ENCODE peak calls at places on chromosomes 13 and 19, in four cellular contexts. S is endothelial cell of umbilical vein, W is mammary epithelial cell, L is aorta. O is an unnamed sample. For H3K4me1 and H3K36me3, the result is how much of the 10 kb centered on the place peaks cover.

GRCh38 chr13:34076319-34076718 is 258.4 kb downstream of the RFC3 start:
- DNase-seq in S (no peak), W (peak), L (no peak), O (no peak)

GRCh38 chr19:35204799-35205732 is 23.5 kb downstream of the FAM187B start:
- DNase-seq in S (no peak), L (no peak), W (no peak), O (no peak)

GRCh38 chr13:105329359-105329758 is 1206.1 kb downstream of the EFNB2 start:
- DNase-seq in L (no peak), S (no peak), W (no peak), O (no peak)

GRCh38 chr19:29843180-29844051 is 31.6 kb downstream of the CCNE1 start:
- DNase-seq in S (no peak), L (peak), W (no peak), O (peak)

GRCh38 chr19:17841810-17842662 is 5.7 kb downstream of the JAK3 start:
- DNase-seq in W (peak), S (peak), L (peak), O (peak)

GRCh38 chr13:41268764-41269163 is 5.4 kb upstream of the MTRF1 start:
- DNase-seq in S (peak), L (no peak), W (peak), O (no peak)

GRCh38 chr13:66076417-66076816 is 1153.7 kb downstream of the PCDH9 start:
- DNase-seq in S (no peak), W (no peak), L (no peak), O (no peak)

GRCh38 chr13:27043013-27043412 is 128.6 kb downstream of the USP12 start:
- DNase-seq in W (peak), L (no peak), S (peak), O (no peak)

GRCh38 chr19:45446944-45447343 is 20.9 kb upstream of the FOSB start:
- DNase-seq in S (no peak), L (no peak), W (peak), O (no peak)

GRCh38 chr13:20684535-20684934 is 19.0 kb upstream of the IL17D start:
- DNase-seq in S (no peak), L (no peak), W (no peak), O (no peak)

GRCh38 chr19:49558591-49558990 is 21.8 kb downstream of the NOSIP start:
- DNase-seq in S (no peak), L (no peak), W (no peak), O (no peak)

GRCh38 chr13:32001392-32001768 is 30.2 kb upstream of the FRY start:
- DNase-seq in S (peak), L (no peak), W (peak), O (no peak)

GRCh38 chr13:23980160-23980551 is 82.9 kb upstream of the C1QTNF9B start:
- DNase-seq in L (peak), W (peak), S (peak), O (peak)

GRCh38 chr13:31174018-31174417 is 12.3 kb upstream of the HSPH1 start:
- DNase-seq in W (no peak), L (no peak), S (no peak), O (no peak)

GRCh38 chr13:31477961-31478360 is 261.4 kb upstream of the RXFP2 start:
- DNase-seq in W (no peak), L (no peak), S (no peak), O (no peak)

GRCh38 chr13:46666727-46667456 is 113.9 kb downstream of the LRCH1 start:
- DNase-seq in S (no peak), L (no peak), W (no peak), O (no peak)

GRCh38 chr13:67043901-67044300 is 186.2 kb downstream of the PCDH9 start:
- DNase-seq in S (peak), W (no peak), L (no peak), O (no peak)

GRCh38 chr13:76596216-76596615 is 290.0 kb downstream of the KCTD12 start:
- DNase-seq in L (no peak), S (no peak), W (no peak), O (no peak)

GRCh38 chr19:3671680-3672574 is 28.3 kb downstream of the PIP5K1C start:
- DNase-seq in W (no peak), L (no peak), S (peak), O (no peak)

GRCh38 chr13:23513460-23513859 is 56.8 kb upstream of the TNFRSF19 start:
- DNase-seq in S (no peak), W (no peak), L (no peak), O (no peak)

GRCh38 chr19:6239401-6239844 is 40.4 kb downstream of the MLLT1 start:
- DNase-seq in W (peak), S (peak), L (peak), O (no peak)
- H3K4me1 ChIP-seq in W (under half), S (half or more), L (under half), O (under half)

GRCh38 chr19:4930664-4931063 is 21.4 kb downstream of the UHRF1 start:
- DNase-seq in S (no peak), L (no peak), W (no peak), O (no peak)

GRCh38 chr19:4933528-4933927 is 24.2 kb downstream of the UHRF1 start:
- DNase-seq in S (no peak), W (peak), L (no peak), O (no peak)

GRCh38 chr19:4935449-4935848 is 26.1 kb downstream of the UHRF1 start:
- DNase-seq in S (no peak), L (no peak), W (no peak), O (no peak)

GRCh38 chr19:4929186-4929585 is 19.9 kb downstream of the UHRF1 start:
- DNase-seq in S (no peak), L (no peak), W (no peak), O (no peak)

DNA sequence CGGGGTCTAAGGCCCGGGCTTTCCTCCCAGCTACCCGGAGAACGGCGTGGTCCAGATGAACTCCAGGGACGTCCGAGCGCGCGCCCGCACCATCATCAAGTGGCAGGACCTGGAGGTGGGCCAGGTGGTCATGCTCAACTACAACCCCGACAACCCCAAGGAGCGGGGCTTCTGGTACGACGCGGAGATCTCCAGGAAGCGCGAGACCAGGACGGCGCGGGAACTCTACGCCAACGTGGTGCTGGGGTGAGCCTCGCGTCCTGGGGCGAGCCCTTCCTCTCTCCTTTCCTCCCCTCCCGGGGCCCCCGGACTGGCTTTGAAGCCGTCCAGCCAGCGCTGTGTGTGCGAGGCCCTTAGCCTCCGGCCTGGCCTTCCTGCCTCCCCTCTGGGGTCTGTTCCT is 23.4 kb downstream of the UHRF1 start:
- DNase-seq in S (no peak), W (no peak), L (no peak), O (no peak)
- H3K36me3 ChIP-seq in S (under half), W (under half), L (under half), O (under half)

GRCh38 chr19:41545547-41545946 is 30.4 kb upstream of the CEACAM21 start:
- DNase-seq in S (no peak), L (no peak), W (no peak), O (no peak)
- H3K27ac ChIP-seq in S (no peak), L (no peak), W (no peak), O (peak)

GRCh38 chr19:31339405-31339804 is 9.8 kb downstream of the TSHZ3 start:
- DNase-seq in S (no peak), W (no peak), L (no peak), O (no peak)
- H3K4me1 ChIP-seq in S (under half), W (under half), L (under half), O (under half)

DNA sequence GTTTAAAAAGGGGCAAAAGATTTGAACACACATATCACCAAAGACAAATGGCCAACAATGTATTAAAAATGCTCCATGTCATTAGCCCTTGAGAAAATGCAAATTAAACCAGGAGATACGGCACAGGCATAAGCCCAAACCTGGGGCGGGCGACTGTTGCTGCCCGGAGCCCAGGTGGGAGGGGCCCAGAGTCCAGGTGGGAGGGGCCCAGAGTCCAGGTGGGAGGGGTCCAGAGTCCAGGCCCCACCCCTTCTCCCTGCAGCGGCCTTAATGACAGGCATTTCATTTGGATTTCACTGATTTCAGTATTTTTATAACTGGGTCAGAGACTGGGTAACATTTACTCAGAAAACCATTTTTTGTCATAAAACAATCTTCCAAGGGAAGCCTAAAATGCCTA is 78.2 kb downstream of the RASA3 start:
- DNase-seq in S (no peak), L (no peak), W (no peak), O (no peak)
- H3K36me3 ChIP-seq in S (under half), L (under half), W (under half), O (under half)

GRCh38 chr13:25699600-25699999 is 327.8 kb downstream of the ATP8A2 start:
- DNase-seq in L (no peak), W (no peak), S (no peak), O (no peak)

GRCh38 chr13:25699056-25699455 is 327.3 kb downstream of the ATP8A2 start:
- DNase-seq in S (no peak), W (no peak), L (no peak), O (no peak)

DNA sequence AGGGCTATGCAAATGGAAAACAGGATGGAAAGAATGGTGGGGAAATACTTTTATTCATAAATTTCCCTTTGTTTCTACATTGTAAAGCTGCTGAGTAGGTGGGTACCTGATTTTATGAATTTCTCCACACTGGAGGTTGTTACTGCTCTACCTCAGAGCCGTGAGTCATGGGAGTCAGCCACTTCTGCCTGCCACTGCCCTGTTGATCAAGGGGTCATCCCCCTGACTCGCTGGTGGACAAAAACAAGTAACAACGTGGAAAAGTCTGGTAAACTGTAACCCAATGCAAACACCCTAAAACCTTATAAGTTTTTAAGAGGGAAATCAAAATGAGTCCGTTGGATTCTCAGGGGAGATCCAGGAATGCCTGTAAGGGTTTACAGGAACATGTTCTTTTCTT is 329.5 kb downstream of the ATP8A2 start:
- DNase-seq in L (no peak), S (no peak), W (no peak), O (no peak)
- H3K27ac ChIP-seq in L (no peak), S (no peak), W (no peak), O (no peak)

GRCh38 chr19:40585241-40585640 is 8.6 kb downstream of the SHKBP1 start:
- DNase-seq in L (no peak), W (no peak), S (no peak), O (no peak)
- H3K4me1 ChIP-seq in L (under half), W (under half), S (under half), O (under half)

DNA sequence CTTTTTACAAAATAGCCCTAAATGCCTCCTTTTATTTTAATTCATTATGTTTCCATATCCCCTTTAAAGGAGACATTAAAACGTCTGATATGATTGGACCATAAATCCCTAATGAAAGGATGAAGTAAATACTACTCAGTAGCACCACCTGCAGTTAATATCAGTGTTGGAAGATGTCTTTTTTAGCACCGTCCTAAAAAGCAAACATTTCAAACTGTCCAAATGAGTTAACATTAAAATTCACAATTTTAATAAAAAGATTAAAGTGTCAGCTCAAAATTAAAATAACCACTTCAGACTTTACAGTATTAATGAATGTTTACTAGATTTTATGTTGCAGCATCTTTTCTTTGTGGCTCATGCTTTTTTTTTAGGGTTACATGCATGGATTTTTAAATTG is 12.3 kb downstream of the ZNF507 start:
- DNase-seq in L (no peak), W (no peak), S (peak), O (no peak)
- H3K36me3 ChIP-seq in L (under half), W (under half), S (under half), O (under half)

GRCh38 chr13:51229141-51229540 is 6.9 kb downstream of the FAM124A start:
- DNase-seq in L (no peak), S (no peak), W (no peak), O (no peak)

GRCh38 chr13:51229731-51230130 is 7.5 kb downstream of the FAM124A start:
- DNase-seq in W (no peak), S (peak), L (no peak), O (no peak)

GRCh38 chr13:51230473-51231105 is 8.4 kb downstream of the FAM124A start:
- DNase-seq in S (peak), L (no peak), W (no peak), O (peak)

GRCh38 chr13:51233117-51233826 is 11.1 kb downstream of the FAM124A start:
- DNase-seq in S (no peak), L (no peak), W (no peak), O (no peak)

GRCh38 chr13:51231456-51231855 is 9.3 kb downstream of the FAM124A start:
- DNase-seq in W (no peak), L (no peak), S (no peak), O (no peak)
- H3K27ac ChIP-seq in W (no peak), L (no peak), S (no peak), O (no peak)

O was measured in kidney.